ENCODE peak calls at places on chromosomes 3 and 15, in seven cellular contexts. E is H1, O is SK-N-SH, T is K562, R is GM12891, K is GM12878, Y is HepG2. I is an unnamed sample.

GRCh38 chr3:192747746-192748145 is 20.4 kb upstream of the FGF12 start:
- DNase-seq in R (no peak), T (no peak), Y (no peak), O (no peak), E (no peak), K (no peak), I (no peak)

GRCh38 chr3:138078901-138079344 is 36.5 kb downstream of the DZIP1L start:
- DNase-seq in O (no peak), K (no peak), Y (peak), E (no peak), R (no peak), T (no peak), I (no peak)

GRCh38 chr3:134927596-134927995 is 132.5 kb downstream of the EPHB1 start:
- DNase-seq in E (no peak), T (no peak), Y (no peak), R (no peak), O (no peak), K (no peak), I (no peak)

GRCh38 chr3:148006508-148006907 is 597.3 kb downstream of the ZIC1 start:
- DNase-seq in E (no peak), Y (no peak), O (no peak), T (no peak), R (no peak), K (no peak), I (no peak)

GRCh38 chr3:128278761-128279593 is 125.7 kb downstream of the EEFSEC start:
- DNase-seq in R (no peak), O (peak), T (no peak), K (no peak), Y (no peak), E (no peak), I (no peak)

GRCh38 chr15:72338617-72339321 is 18.8 kb upstream of the CELF6 start:
- DNase-seq in K (no peak), E (no peak), Y (no peak), O (no peak), T (no peak), R (no peak), I (no peak)

GRCh38 chr3:49017646-49017977 is 768 bp downstream of the DALRD3 start:
- DNase-seq in R (no peak), E (no peak), K (no peak), O (no peak), T (peak), Y (no peak), I (no peak)

GRCh38 chr15:48722764-48723661 is 77.5 kb upstream of the FBN1 start:
- DNase-seq in O (no peak), E (no peak), K (no peak), T (no peak), Y (no peak), R (no peak), I (no peak)

GRCh38 chr15:60363024-60363674 is 34.6 kb downstream of the ANXA2 start:
- DNase-seq in R (no peak), E (no peak), T (no peak), K (no peak), O (peak), Y (no peak), I (no peak)

GRCh38 chr3:48125026-48125704 is 63.1 kb downstream of the CDC25A start:
- DNase-seq in Y (no peak), T (no peak), O (no peak), R (no peak), E (peak), K (no peak), I (no peak)

GRCh38 chr15:71914092-71914491 is 103.7 kb downstream of the NR2E3 start:
- DNase-seq in Y (no peak), R (peak), O (no peak), K (peak), T (no peak), E (no peak), I (peak)

GRCh38 chr15:51971353-51972133 is at the start of gene LEO1:
- DNase-seq in T (peak), Y (peak), E (peak), R (peak), K (peak), O (peak), I (peak)

GRCh38 chr15:25671132-25671531 is 192.0 kb downstream of the ATP10A start:
- DNase-seq in Y (no peak), T (no peak), O (no peak), E (no peak), R (no peak), K (no peak), I (no peak)

GRCh38 chr3:153513236-153513635 is 351.2 kb downstream of the RAP2B start:
- DNase-seq in E (peak), R (no peak), Y (peak), T (no peak), O (no peak), K (no peak), I (no peak)

GRCh38 chr15:100160953-100161352 is 180.8 kb downstream of the ADAMTS17 start:
- DNase-seq in E (no peak), O (no peak), K (no peak), Y (no peak), R (no peak), T (no peak), I (no peak)

GRCh38 chr3:133576169-133576568 is 2.7 kb downstream of the CDV3 start:
- DNase-seq in K (no peak), R (no peak), O (no peak), T (no peak), Y (no peak), E (no peak), I (no peak)

GRCh38 chr15:25862469-25863066 is 559 bp downstream of the ATP10A start:
- DNase-seq in R (no peak), T (no peak), E (no peak), Y (no peak), O (no peak), K (no peak), I (no peak)

GRCh38 chr15:57743424-57743823 is 36.9 kb downstream of the POLR2M start:
- DNase-seq in E (no peak), T (peak), K (no peak), Y (peak), R (no peak), O (no peak), I (no peak)

GRCh38 chr3:16587703-16588070 is 17.5 kb downstream of the DAZL start:
- DNase-seq in E (no peak), T (no peak), K (no peak), O (no peak), Y (no peak), R (no peak), I (no peak)

GRCh38 chr15:34358948-34359347 is 8.0 kb downstream of the LPCAT4 start:
- DNase-seq in R (no peak), E (no peak), K (no peak), T (no peak), O (no peak), Y (no peak), I (no peak)

GRCh38 chr15:70415330-70415884 is 317.7 kb upstream of the TLE3 start:
- DNase-seq in R (no peak), Y (no peak), K (no peak), T (no peak), E (no peak), O (no peak), I (no peak)

GRCh38 chr3:105715372-105715771 is 153.4 kb downstream of the CBLB start:
- DNase-seq in O (no peak), K (no peak), T (no peak), E (no peak), Y (no peak), R (no peak), I (no peak)

GRCh38 chr3:7322957-7323679 is 462.2 kb downstream of the GRM7 start:
- DNase-seq in Y (no peak), R (no peak), E (no peak), T (no peak), K (no peak), O (peak), I (no peak)

GRCh38 chr3:122773856-122774535 is 19.6 kb downstream of the HSPBAP1 start:
- DNase-seq in O (no peak), E (no peak), Y (no peak), R (no peak), T (no peak), K (peak), I (no peak)

GRCh38 chr3:142501004-142501926 is 53.4 kb upstream of the XRN1 start:
- DNase-seq in E (no peak), Y (no peak), O (no peak), R (no peak), T (no peak), K (no peak), I (no peak)

GRCh38 chr15:58549013-58549779 is 117.4 kb downstream of the LIPC start:
- DNase-seq in O (peak), K (no peak), Y (no peak), E (no peak), T (no peak), R (no peak), I (no peak)

GRCh38 chr15:88897456-88898194 is 2.3 kb upstream of the HAPLN3 start:
- DNase-seq in E (no peak), K (no peak), R (no peak), O (peak), Y (peak), T (peak), I (no peak)

GRCh38 chr15:98799461-98799971 is 151.2 kb downstream of the IGF1R start:
- DNase-seq in Y (peak), E (no peak), O (no peak), K (no peak), T (no peak), R (no peak), I (no peak)

GRCh38 chr3:134801204-134801958 is 6.3 kb downstream of the EPHB1 start:
- DNase-seq in E (no peak), K (no peak), T (no peak), R (no peak), Y (no peak), O (no peak), I (no peak)

GRCh38 chr3:193946945-193947344 is 189.0 kb upstream of the HES1 start:
- DNase-seq in K (no peak), T (no peak), R (no peak), E (no peak), Y (peak), O (no peak), I (no peak)

GRCh38 chr3:49602877-49603411 is 48.7 kb downstream of the BSN start:
- DNase-seq in O (no peak), K (no peak), E (no peak), T (no peak), R (no peak), Y (no peak), I (no peak)

GRCh38 chr15:55253580-55253979 is 36.0 kb downstream of the RAB27A start:
- DNase-seq in E (no peak), Y (no peak), O (no peak), R (no peak), K (no peak), T (no peak), I (no peak)

GRCh38 chr3:176842914-176843313 is 354.4 kb downstream of the TBL1XR1 start:
- DNase-seq in E (no peak), O (no peak), Y (no peak), T (no peak), K (no peak), R (no peak), I (no peak)

GRCh38 chr3:30199096-30199734 is 407.2 kb upstream of the TGFBR2 start:
- DNase-seq in O (peak), K (no peak), E (peak), Y (peak), T (peak), R (no peak), I (no peak)

GRCh38 chr15:43133429-43134156 is at the start of gene TMEM62:
- DNase-seq in K (peak), T (peak), E (no peak), Y (peak), R (peak), O (peak), I (peak)

GRCh38 chr3:212432-212831 is 15.9 kb downstream of the CHL1 start:
- DNase-seq in R (no peak), O (no peak), Y (no peak), E (no peak), K (peak), T (no peak), I (no peak)

GRCh38 chr3:141009496-141009895 is 41.7 kb upstream of the SPSB4 start:
- DNase-seq in E (no peak), Y (no peak), R (no peak), O (no peak), K (no peak), T (no peak), I (no peak)

GRCh38 chr15:88166330-88166993 is 90.1 kb downstream of the NTRK3 start:
- DNase-seq in R (no peak), K (no peak), O (no peak), T (peak), Y (peak), E (peak), I (no peak)

GRCh38 chr3:171679011-171679492 is 131.2 kb downstream of the PLD1 start:
- DNase-seq in E (no peak), R (no peak), T (no peak), Y (peak), O (no peak), K (no peak), I (no peak)

GRCh38 chr3:171677706-171678105 is 132.6 kb downstream of the PLD1 start:
- DNase-seq in T (no peak), R (no peak), Y (no peak), K (no peak), O (no peak), E (no peak), I (no peak)

GRCh38 chr3:171672538-171672937 is 137.7 kb downstream of the PLD1 start:
- DNase-seq in K (no peak), E (no peak), O (no peak), Y (no peak), R (no peak), T (no peak), I (no peak)

GRCh38 chr3:171673951-171674350 is 136.3 kb downstream of the PLD1 start:
- DNase-seq in K (no peak), Y (no peak), E (no peak), R (no peak), T (no peak), O (no peak), I (no peak)

DNA sequence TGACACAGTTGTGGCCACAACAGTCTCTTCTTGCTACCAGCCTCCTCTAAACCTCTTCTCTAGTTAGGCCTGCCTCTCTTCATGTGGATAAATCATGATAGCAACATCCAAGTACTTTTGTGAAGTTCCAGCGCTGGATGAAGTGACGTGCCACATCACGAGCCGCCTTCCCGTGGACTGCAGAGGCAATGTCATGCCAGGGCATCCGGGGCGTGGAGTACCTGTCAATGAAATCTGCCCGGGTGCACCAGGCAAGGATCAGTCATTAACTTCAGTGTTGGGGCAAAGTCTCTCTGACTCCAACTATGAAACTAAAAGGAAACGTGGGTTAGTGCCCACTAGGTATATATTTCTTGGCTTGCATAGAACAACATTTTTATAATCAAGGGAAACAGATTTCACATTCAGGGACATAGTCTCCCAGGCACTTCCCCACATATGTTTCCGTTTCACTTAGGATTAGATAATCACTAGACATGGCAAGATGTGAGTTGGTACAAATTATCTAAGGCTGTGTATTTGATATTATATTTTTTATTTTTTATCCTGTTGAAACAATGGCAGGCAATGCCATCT is 133.6 kb downstream of the PLD1 start:
- DNase-seq in T (no peak), O (no peak), R (no peak), E (no peak), Y (no peak), K (no peak), I (no peak)
- TF ChIP-seq POLR2AphosphoS5 in T (no peak), O (no peak), R (no peak), E (no peak), Y (no peak), K (no peak), I (no peak)

DNA sequence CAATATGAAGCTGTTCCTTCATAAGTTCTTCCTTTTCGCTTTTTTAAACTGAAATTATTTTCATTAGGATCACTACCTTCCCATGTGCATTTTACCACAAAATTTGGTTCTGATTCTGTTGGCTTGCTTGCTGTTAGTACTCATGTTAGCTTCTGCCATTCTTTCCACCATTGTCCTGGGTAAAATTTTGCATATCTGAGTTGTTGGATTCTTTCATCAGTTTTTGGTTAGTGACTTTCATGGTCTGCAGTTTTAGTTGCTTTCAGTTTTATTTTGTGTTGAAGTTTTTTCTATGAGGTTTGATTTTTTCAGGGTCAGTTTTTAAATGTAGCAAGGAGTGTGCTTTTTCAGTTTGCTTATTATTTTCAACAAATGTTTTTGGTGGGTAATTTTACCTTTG is 71.9 kb downstream of the SMAD3 start:
- DNase-seq in K (no peak), R (no peak), T (no peak), Y (no peak), E (no peak), O (no peak), I (no peak)
- TF ChIP-seq TAF1 in K (no peak), R (no peak), T (no peak), Y (no peak), E (no peak), O (no peak), I (no peak)

GRCh38 chr15:62779041-62779810 is 263.3 kb upstream of the TPM1 start:
- DNase-seq in R (no peak), K (no peak), Y (no peak), O (no peak), T (no peak), E (no peak), I (no peak)

GRCh38 chr15:62781081-62781497 is 261.5 kb upstream of the TPM1 start:
- DNase-seq in K (no peak), T (no peak), R (no peak), O (peak), E (no peak), Y (no peak), I (no peak)

GRCh38 chr15:62783303-62783957 is 259.1 kb upstream of the TPM1 start:
- DNase-seq in Y (no peak), E (no peak), K (no peak), T (no peak), O (no peak), R (no peak), I (no peak)

GRCh38 chr15:62782896-62783295 is 259.7 kb upstream of the TPM1 start:
- DNase-seq in R (no peak), T (no peak), K (no peak), O (no peak), Y (no peak), E (no peak), I (no peak)

DNA sequence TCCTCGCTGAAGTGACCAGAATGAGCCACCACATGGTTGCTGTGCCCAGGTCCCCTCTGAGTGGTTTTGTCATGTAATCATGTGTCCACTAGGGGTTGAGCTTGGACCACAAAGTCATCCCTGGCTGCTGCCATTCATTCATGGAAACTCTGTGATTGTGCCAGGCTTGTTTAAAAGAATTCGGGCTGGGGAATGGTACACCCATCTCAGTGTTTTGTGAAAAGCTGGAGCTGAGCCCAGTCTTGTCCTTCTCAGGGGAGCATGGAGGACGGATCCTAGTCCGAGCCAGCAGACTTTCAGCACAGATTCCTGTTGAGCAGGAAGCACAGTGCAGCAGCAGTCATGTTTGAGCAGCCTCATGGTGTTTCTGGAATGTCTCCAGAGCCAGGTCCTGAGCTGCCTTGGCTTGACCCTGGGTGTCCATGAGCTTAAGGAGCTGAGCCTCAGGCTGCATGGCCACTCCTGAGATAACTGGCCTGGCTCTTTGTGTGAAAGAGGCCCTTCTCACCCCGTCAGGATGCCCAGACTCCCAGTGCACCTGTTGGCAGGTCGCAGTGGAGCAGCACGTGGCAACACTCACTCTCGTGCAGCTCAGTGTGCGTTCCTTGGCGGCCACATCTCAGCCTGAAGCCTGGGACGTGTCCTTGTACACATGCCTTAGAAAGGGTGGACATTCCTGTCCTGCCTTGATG is 260.3 kb upstream of the TPM1 start:
- DNase-seq in T (peak), R (peak), Y (peak), K (no peak), O (peak), E (no peak), I (no peak)
- TF ChIP-seq POLR2AphosphoS5 in T (no peak), R (no peak), Y (no peak), K (no peak), O (peak), E (no peak), I (no peak)

DNA sequence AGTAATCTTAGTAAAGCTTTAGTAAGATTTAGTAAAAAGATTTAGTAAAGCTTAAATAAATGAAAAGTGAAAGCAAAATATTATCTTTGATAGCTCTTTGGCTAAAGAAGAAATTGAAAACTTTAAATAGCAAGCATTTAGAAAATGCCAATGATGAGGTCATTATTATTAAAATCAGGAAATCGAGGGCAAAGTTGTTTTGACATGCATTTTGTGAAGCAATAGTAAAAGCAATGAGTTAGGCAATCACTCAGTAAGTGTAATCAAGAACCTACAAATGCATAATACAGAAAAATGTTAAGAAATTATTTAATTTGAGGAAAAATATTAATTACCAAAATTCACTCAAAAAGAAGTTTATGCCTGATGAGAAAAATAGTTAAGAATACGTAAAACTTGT is 280.3 kb upstream of the MME start:
- DNase-seq in E (no peak), K (no peak), Y (no peak), O (no peak), R (no peak), T (no peak), I (no peak)
- TF ChIP-seq TAF1 in E (no peak), K (no peak), Y (no peak), O (no peak), R (no peak), T (no peak), I (no peak)

DNA sequence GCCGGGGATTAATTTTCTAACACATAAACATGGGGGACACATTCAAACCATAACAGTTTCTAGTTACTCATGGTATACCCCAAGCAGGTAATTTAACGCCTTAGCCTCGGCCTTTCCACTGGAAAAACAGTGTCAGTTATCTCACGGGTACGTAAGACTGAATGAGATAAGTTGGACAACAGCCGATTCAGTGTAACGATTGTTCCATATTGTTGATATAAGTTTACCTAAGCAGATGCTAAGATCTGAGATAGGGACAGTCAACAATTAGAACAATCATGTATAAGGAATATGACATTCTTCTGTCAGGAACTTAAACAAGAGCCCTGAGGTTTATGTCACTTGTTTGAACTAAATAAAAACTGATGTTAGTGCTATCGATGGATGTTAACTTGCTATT is 130.8 kb downstream of the GHSR start:
- DNase-seq in R (no peak), T (no peak), K (no peak), E (no peak), O (no peak), Y (no peak), I (no peak)
- TF ChIP-seq POLR2AphosphoS5 in R (no peak), T (no peak), K (no peak), E (no peak), O (no peak), Y (no peak), I (no peak)